ENCODE peak calls at places on chromosomes 4 and X, in six cellular contexts. B, A, E, L, I and S are unnamed samples. For H3K4me1, the result is how much of the 10 kb centered on the place peaks cover.

GRCh38 chr4:54961357-54961975 is 163.9 kb downstream of the KDR start:
- DNase-seq in B (peak), A (peak), E (peak), L (no peak), I (no peak), S (no peak)

GRCh38 chr4:148200960-148201359 is 241.3 kb downstream of the NR3C2 start:
- DNase-seq in B (peak), A (no peak), E (no peak), L (no peak), I (no peak), S (no peak)

GRCh38 chrX:30570505-30570904 is 7.1 kb downstream of the TASL start:
- DNase-seq in B (peak), A (no peak), E (peak), L (no peak), I (no peak), S (no peak)

GRCh38 chr4:140037353-140038030 is 116.5 kb downstream of the MAML3 start:
- DNase-seq in B (peak), A (no peak), E (peak), L (no peak), I (no peak), S (no peak)

GRCh38 chr4:161680146-161680545 is 483.7 kb downstream of the FSTL5 start:
- DNase-seq in B (no peak), A (no peak), E (no peak), L (no peak), I (no peak), S (no peak)

GRCh38 chr4:152269448-152270191 is 266.3 kb downstream of the FBXW7 start:
- DNase-seq in B (no peak), A (no peak), E (no peak), L (no peak), I (no peak), S (no peak)

GRCh38 chr4:24210332-24210902 is 320.6 kb upstream of the PPARGC1A start:
- DNase-seq in B (peak), A (no peak), E (peak), L (no peak), I (no peak), S (no peak)

GRCh38 chr4:123421227-123421941 is 24.8 kb downstream of the SPRY1 start:
- DNase-seq in B (peak), A (no peak), E (peak), L (no peak), I (no peak), S (no peak)

GRCh38 chrX:27599928-27600327 is 9.8 kb downstream of the DCAF8L2 start:
- DNase-seq in B (peak), A (no peak), E (no peak), L (no peak), I (no peak), S (no peak)

GRCh38 chr4:105666693-105667092 is 41.8 kb downstream of the INTS12 start:
- DNase-seq in B (peak), A (peak), E (peak), L (no peak), I (no peak), S (no peak)

GRCh38 chr4:7901274-7901845 is 38.3 kb downstream of the AFAP1 start:
- DNase-seq in B (no peak), A (no peak), E (no peak), L (no peak), I (no peak), S (no peak)

GRCh38 chr4:165378398-165378762 is 428 bp upstream of the CPE start:
- DNase-seq in B (no peak), A (no peak), E (no peak), L (no peak), I (no peak), S (no peak)

GRCh38 chr4:118954246-118954645 is 65.6 kb downstream of the SYNPO2 start:
- DNase-seq in B (peak), A (no peak), E (peak), L (no peak), I (no peak), S (no peak)

GRCh38 chr4:2796261-2797187 is 3.6 kb downstream of the SH3BP2 start:
- DNase-seq in B (peak), A (no peak), E (peak), L (no peak), I (peak), S (no peak)

GRCh38 chr4:2793920-2794706 is 1.2 kb downstream of the SH3BP2 start:
- DNase-seq in B (no peak), A (peak), E (peak), L (no peak), I (peak), S (no peak)

GRCh38 chr4:2795558-2796260 is 2.8 kb downstream of the SH3BP2 start:
- DNase-seq in B (no peak), A (no peak), E (no peak), L (no peak), I (no peak), S (no peak)

GRCh38 chr4:2793578-2793919 is 664 bp downstream of the SH3BP2 start:
- DNase-seq in B (peak), A (peak), E (peak), L (no peak), I (peak), S (no peak)

DNA sequence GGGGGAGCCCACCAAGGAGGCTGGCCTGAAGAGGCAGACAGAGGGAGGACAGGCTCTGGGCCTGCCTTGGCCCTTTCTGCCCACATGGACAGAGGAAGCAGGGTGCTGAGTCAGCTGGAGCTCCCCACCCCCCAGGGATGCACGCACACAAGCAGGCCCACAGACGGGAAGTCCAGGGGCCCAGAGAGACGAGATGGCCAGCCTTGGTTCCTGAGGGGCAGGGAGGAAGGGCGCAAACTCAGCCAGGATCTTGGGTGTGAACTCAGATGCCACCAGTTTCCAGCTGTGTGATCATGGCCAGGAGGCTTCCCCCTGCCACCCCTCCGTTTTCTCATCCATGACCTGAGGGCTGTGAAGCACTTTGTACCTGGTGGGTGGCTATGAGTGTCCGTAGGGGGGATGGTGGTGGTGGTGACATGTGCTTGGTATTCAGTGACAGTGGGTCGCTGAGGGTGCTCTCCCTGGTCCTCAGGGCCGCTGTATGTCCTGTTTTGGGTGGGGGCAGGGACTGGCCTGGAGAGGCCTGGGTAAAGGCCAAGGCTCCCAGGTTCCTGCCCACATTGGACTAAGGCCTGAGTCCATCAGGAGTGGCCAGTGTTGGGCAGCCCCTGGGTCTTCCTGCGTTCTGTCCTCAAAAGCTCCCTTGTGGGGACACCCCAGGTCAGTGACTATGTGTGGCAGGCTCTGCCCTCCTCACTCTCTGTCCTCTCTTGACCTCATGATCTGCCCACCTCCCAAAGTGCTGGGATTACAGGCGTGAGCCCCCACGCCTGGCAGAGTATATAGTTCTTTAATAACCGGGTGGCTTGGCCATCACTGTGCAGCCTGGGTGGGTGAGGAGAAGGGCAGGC is 2.0 kb downstream of the SH3BP2 start:
- DNase-seq in B (peak), A (no peak), E (peak), L (no peak), I (no peak), S (no peak)
- H3K4me1 ChIP-seq in B (under half), A (under half), E (half or more), L (under half), I (under half), S (under half)

GRCh38 chr4:89493367-89493766 is 185.8 kb upstream of the GPRIN3 start:
- DNase-seq in B (no peak), A (no peak), E (no peak), L (no peak), I (no peak), S (no peak)

GRCh38 chr4:89496851-89497250 is 189.3 kb upstream of the GPRIN3 start:
- DNase-seq in B (peak), A (no peak), E (no peak), L (no peak), I (no peak), S (no peak)

GRCh38 chr4:89491731-89492235 is 184.2 kb upstream of the GPRIN3 start:
- DNase-seq in B (no peak), A (no peak), E (no peak), L (no peak), I (no peak), S (no peak)

GRCh38 chr4:89489338-89489771 is 181.8 kb upstream of the GPRIN3 start:
- DNase-seq in B (no peak), A (peak), E (no peak), L (no peak), I (no peak), S (no peak)

GRCh38 chr4:89492476-89493110 is 185.0 kb upstream of the GPRIN3 start:
- DNase-seq in B (peak), A (no peak), E (peak), L (no peak), I (peak), S (no peak)
- H3K4me3 ChIP-seq in B (no peak), A (no peak), E (no peak), L (no peak), I (no peak), S (no peak)

GRCh38 chr4:181949704-181950312 is 293.4 kb upstream of the TENM3 start:
- DNase-seq in B (no peak), A (peak), E (no peak), L (peak), I (no peak), S (no peak)
- H2BK120ac ChIP-seq in B (no peak), A (no peak), E (no peak), L (peak), I (no peak), S (no peak)

DNA sequence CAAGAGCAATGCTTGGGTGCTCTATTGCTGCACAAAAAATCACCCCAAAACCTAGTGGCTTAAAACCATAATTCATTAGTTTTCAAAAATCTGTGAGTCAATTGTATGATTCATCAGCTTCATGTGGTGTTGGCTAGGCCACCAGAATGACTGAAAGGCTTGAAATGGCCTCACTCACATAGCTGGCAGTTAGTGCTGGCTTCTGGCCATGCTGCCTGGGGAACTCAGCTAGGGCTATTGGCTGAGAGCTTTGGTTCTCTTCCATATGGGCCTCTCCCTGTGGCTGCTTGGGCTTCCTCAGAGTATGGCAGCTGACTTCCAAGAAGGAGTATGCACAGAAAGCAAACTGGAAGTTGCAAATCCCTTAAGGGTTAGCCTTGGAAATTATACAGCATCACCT is 3.1 kb upstream of the MTMR1 start:
- DNase-seq in B (peak), A (no peak), E (peak), L (no peak), I (peak), S (no peak)
- H3K4me1 ChIP-seq in B (under half), A (under half), E (under half), L (under half), I (under half), S (under half)

GRCh38 chr4:16897351-16897750 is 1.1 kb downstream of the LDB2 start:
- DNase-seq in B (peak), A (peak), E (peak), L (no peak), I (no peak), S (no peak)
- H3K4me3 ChIP-seq in B (peak), A (peak), E (no peak), L (peak), I (no peak), S (peak)

GRCh38 chrX:151754042-151754419 is 19.5 kb downstream of the CNGA2 start:
- DNase-seq in B (peak), A (peak), E (no peak), L (no peak), I (peak), S (no peak)

GRCh38 chrX:151750511-151750910 is 16.0 kb downstream of the CNGA2 start:
- DNase-seq in B (no peak), A (no peak), E (no peak), L (no peak), I (no peak), S (no peak)

GRCh38 chrX:151753313-151754041 is 18.9 kb downstream of the CNGA2 start:
- DNase-seq in B (peak), A (peak), E (no peak), L (no peak), I (peak), S (peak)

GRCh38 chrX:151754641-151755215 is 20.2 kb downstream of the CNGA2 start:
- DNase-seq in B (no peak), A (no peak), E (no peak), L (no peak), I (no peak), S (no peak)

DNA sequence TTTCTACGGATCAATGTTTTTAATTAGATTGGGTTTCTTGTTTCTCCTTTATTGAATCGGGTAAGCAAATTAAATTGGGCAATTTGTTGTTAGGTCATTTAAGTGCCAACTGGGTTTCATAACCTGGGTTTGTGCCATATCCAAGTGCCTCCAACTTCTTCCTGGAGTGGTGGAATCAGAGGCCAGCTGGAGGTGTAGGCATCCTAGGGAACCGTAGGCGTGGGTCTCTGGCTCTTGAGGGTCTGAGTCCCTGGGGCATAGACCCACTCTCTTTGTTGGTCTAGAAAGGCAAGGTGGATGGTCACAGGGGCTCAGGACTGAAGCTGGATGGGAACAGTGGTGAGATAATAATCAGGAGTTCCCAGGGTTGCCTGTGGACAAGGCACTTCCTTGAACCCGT is 18.3 kb downstream of the CNGA2 start:
- DNase-seq in B (no peak), A (no peak), E (no peak), L (no peak), I (no peak), S (no peak)
- H2BK120ac ChIP-seq in B (no peak), A (no peak), E (no peak), L (no peak), I (no peak), S (no peak)

GRCh38 chr4:57094482-57095223 is 15.5 kb downstream of the IGFBP7 start:
- DNase-seq in B (peak), A (no peak), E (peak), L (no peak), I (no peak), S (no peak)

GRCh38 chr4:57095956-57096355 is 14.2 kb downstream of the IGFBP7 start:
- DNase-seq in B (no peak), A (no peak), E (no peak), L (no peak), I (no peak), S (no peak)

GRCh38 chr4:57093816-57094481 is 16.2 kb downstream of the IGFBP7 start:
- DNase-seq in B (no peak), A (no peak), E (no peak), L (no peak), I (no peak), S (no peak)

GRCh38 chr4:57097711-57098110 is 12.5 kb downstream of the IGFBP7 start:
- DNase-seq in B (no peak), A (no peak), E (no peak), L (no peak), I (no peak), S (no peak)

DNA sequence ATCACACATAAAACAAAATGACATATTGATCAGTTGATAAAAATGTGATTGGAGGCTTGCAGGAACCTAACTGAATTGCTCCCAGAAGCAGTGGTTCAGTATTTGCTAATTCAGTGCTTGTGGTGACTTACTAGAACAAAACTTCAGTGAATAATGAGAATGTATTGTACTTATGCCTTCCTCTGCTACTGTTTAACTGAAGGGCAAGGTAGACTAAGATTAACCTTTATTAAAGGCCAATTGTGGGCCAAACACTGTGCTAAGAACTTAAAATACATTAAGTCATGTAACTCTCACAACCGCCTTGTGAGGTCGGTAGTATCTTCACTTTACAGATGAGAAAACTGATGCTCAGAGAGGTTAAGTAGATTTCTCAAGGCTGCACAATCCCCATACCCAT is 14.9 kb downstream of the IGFBP7 start:
- DNase-seq in B (no peak), A (no peak), E (no peak), L (no peak), I (no peak), S (no peak)
- H3K4me1 ChIP-seq in B (under half), A (under half), E (under half), L (under half), I (under half), S (under half)

DNA sequence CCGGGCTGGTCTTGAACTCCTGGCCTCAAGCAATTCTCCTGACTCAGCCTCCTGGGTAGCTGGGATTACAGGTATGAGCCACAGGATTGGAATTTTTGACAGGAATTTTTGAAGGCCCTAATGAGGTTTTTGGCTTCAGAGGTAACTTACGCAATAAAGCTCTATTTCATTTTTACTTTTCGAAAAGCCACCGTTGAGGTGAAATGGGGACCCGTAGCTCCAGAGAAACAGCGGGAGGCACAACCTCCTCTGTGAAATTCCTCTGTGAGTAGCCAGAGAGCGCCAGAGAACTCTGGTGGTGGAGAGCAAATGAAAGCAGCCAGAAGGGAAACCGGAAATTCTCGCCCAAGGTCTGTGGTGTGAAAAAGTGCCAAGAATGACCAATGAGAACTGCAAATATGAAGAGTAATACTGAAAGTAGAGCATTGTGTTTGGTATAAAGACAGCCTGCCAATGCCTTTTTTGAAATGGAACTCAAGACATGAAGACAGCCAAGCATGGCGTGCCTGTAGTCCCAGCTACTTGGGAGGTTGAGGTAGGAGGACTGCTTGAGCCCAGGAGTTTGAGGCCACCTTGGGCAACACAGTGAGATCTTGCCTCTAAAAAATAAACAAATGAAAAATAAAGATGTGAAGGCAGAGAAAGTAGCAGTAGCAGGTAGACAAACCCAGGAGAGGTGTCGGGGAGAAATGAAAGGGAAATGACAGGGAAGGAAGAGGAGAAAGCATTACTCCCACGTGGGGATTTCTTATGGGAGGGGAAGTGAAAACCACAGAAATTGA is 33.0 kb upstream of the TMEM131L start:
- DNase-seq in B (peak), A (peak), E (peak), L (peak), I (peak), S (no peak)
- H3K4me3 ChIP-seq in B (no peak), A (no peak), E (no peak), L (no peak), I (no peak), S (no peak)

DNA sequence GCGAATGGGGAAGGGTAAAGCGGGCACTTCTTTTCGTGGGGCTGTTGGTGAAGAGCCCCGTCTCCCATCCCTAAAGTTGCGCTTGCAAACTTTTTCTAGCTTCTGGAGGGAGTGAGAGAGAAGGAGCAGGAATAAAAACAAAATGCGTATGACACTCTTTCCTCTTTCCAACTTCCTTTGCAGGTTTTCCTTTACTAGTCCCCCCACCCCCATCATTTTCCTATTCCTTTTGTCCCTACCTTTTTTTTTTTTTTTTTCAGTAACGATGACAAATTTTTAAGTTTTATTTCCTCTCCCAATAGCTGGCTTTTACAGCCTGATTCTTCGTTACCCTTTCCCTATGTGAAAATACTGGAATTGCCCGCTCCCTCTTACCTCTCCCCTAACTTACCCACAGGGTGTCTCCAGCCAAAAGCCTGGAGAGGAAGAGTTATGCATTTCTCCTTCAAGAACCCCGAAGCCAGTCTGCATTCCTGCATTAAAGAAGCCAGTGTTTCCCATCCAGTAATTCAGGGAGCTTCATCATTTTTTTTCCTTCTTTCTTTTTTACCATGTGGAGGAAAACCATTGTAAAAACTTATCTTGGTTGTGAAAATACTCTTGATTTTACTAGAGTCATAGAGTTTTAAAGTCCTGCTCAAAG is 647 bp upstream of the ARSJ start:
- DNase-seq in B (peak), A (peak), E (peak), L (peak), I (no peak), S (no peak)
- H2BK120ac ChIP-seq in B (peak), A (no peak), E (peak), L (peak), I (no peak), S (no peak)

GRCh38 chr4:73248821-73249220 is 9.8 kb downstream of the ANKRD17 start:
- DNase-seq in B (no peak), A (no peak), E (no peak), L (no peak), I (no peak), S (no peak)
- H3K4me1 ChIP-seq in B (under half), A (under half), E (under half), L (under half), I (under half), S (under half)